ENCODE peak calls at places on chromosomes 5 and 9, in ten cellular contexts. Y, T, N, V, X, O, G, H, E and I are unnamed samples.

GRCh38 chr9:136138566-136138965 is 19.9 kb upstream of the TMEM250 start:
- DNase-seq in E (no peak), H (no peak), X (no peak), N (no peak), O (peak), G (no peak), V (peak), Y (peak), T (no peak), I (peak)

GRCh38 chr9:33931326-33931725 is 114.4 kb downstream of the UBE2R2 start:
- DNase-seq in G (no peak), O (no peak), H (no peak), Y (no peak), N (no peak), X (no peak), E (no peak), T (no peak), V (no peak), I (no peak)

GRCh38 chr9:128124873-128125574 is 2.5 kb downstream of the PTGES2 start:
- DNase-seq in T (peak), Y (peak), H (peak), G (peak), X (peak), N (peak), V (peak), E (peak), O (peak), I (peak)

GRCh38 chr9:76162751-76163500 is 231.3 kb downstream of the RFK start:
- DNase-seq in T (peak), Y (no peak), E (peak), O (no peak), X (no peak), N (no peak), V (no peak), H (peak), G (peak), I (no peak)

GRCh38 chr9:96621619-96622018 is 2.0 kb upstream of the CDC14B start:
- DNase-seq in E (no peak), O (no peak), G (no peak), Y (no peak), T (no peak), X (no peak), H (no peak), V (no peak), N (no peak), I (no peak)

GRCh38 chr5:92969781-92970237 is 611.2 kb downstream of the NR2F1-AS1 start:
- DNase-seq in N (no peak), Y (no peak), E (no peak), O (no peak), V (peak), T (no peak), G (no peak), X (no peak), H (no peak), I (no peak)

GRCh38 chr5:52997424-52997823 is 8.3 kb downstream of the ITGA2 start:
- DNase-seq in X (no peak), Y (peak), T (no peak), N (no peak), E (no peak), G (no peak), H (no peak), O (no peak), V (peak), I (no peak)

GRCh38 chr9:92608221-92609141 is 61.5 kb downstream of the IPPK start:
- DNase-seq in E (no peak), X (no peak), G (peak), Y (no peak), N (no peak), V (no peak), H (no peak), O (no peak), T (peak), I (no peak)

GRCh38 chr9:20552874-20553624 is 69.2 kb downstream of the MLLT3 start:
- DNase-seq in H (no peak), V (peak), O (no peak), E (no peak), T (no peak), N (no peak), X (no peak), Y (no peak), G (no peak), I (no peak)

GRCh38 chr9:22813520-22813919 is 366.9 kb downstream of the DMRTA1 start:
- DNase-seq in E (no peak), Y (peak), V (peak), T (no peak), G (no peak), N (no peak), X (no peak), O (no peak), H (no peak), I (no peak)

GRCh38 chr9:98708103-98708932 is 417 bp downstream of the GABBR2 start:
- DNase-seq in N (no peak), O (no peak), G (no peak), H (no peak), X (no peak), Y (no peak), E (no peak), V (peak), T (peak), I (no peak)

GRCh38 chr9:69121155-69122085 is 52.7 kb upstream of the TJP2 start:
- DNase-seq in H (peak), N (peak), O (no peak), Y (peak), V (peak), X (no peak), G (peak), T (peak), E (no peak), I (peak)

GRCh38 chr5:2352101-2352861 is 399.2 kb downstream of the IRX2 start:
- DNase-seq in G (no peak), H (no peak), O (no peak), V (no peak), Y (no peak), N (no peak), T (no peak), E (no peak), X (no peak), I (no peak)

GRCh38 chr9:122860319-122861142 is 32.1 kb upstream of the PDCL start:
- DNase-seq in G (no peak), H (no peak), V (peak), X (no peak), Y (no peak), O (no peak), N (no peak), E (no peak), T (no peak), I (no peak)

GRCh38 chr9:127467621-127468020 is 16.3 kb downstream of the LRSAM1 start:
- DNase-seq in T (peak), H (no peak), E (no peak), V (no peak), Y (no peak), G (no peak), N (peak), X (no peak), O (no peak), I (no peak)

GRCh38 chr5:106587-106986 is 14.6 kb downstream of the PLEKHG4B start:
- DNase-seq in G (no peak), O (no peak), H (no peak), X (no peak), T (peak), N (no peak), Y (no peak), V (no peak), E (no peak), I (no peak)

GRCh38 chr5:110738503-110738811 is 350 bp upstream of the SLC25A46 start:
- DNase-seq in X (no peak), T (no peak), E (no peak), Y (no peak), O (no peak), N (no peak), H (no peak), V (no peak), G (no peak), I (no peak)

GRCh38 chr9:117718085-117718484 is 13.9 kb downstream of the TLR4 start:
- DNase-seq in Y (no peak), N (no peak), H (no peak), O (no peak), T (no peak), G (no peak), X (no peak), E (no peak), V (no peak), I (no peak)

GRCh38 chr5:107542831-107543231 is 127.9 kb downstream of the EFNA5 start:
- DNase-seq in Y (no peak), O (no peak), H (peak), V (peak), T (no peak), X (peak), G (peak), E (peak), N (peak), I (no peak)

GRCh38 chr5:107542428-107542827 is 128.3 kb downstream of the EFNA5 start:
- DNase-seq in X (peak), V (peak), O (no peak), T (no peak), N (peak), G (peak), E (no peak), Y (no peak), H (peak), I (no peak)

GRCh38 chr5:107539163-107539445 is 131.6 kb downstream of the EFNA5 start:
- DNase-seq in X (no peak), T (no peak), N (no peak), V (no peak), Y (no peak), E (no peak), H (no peak), O (no peak), G (no peak), I (no peak)

GRCh38 chr5:107539726-107540330 is 130.9 kb downstream of the EFNA5 start:
- DNase-seq in E (no peak), V (peak), H (no peak), T (no peak), Y (no peak), N (no peak), X (no peak), G (no peak), O (no peak), I (no peak)

DNA sequence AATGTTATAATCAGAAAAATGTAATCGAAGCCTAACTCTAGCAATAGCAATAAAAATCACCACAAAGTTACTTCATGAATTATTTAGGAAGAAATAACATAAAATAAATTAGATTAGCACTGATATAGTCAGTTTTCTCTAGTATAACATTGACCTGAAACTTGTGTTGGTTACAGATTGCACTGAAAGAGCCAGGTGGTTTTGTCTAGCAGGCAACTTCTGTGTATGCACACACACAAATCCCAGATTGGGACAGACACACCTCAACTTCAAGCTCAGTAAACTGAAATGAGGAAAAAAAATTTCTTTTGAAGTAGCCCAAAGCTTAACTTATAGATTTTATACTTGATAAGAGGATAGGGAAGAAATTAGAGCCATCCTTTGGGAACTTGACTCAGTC is 129.3 kb downstream of the EFNA5 start:
- DNase-seq in O (no peak), T (no peak), G (no peak), V (peak), X (no peak), H (no peak), E (no peak), Y (no peak), N (no peak), I (no peak)
- H3K27ac ChIP-seq in O (no peak), T (no peak), G (no peak), V (peak), X (no peak), H (no peak), E (no peak), Y (no peak), N (no peak), I (no peak)

DNA sequence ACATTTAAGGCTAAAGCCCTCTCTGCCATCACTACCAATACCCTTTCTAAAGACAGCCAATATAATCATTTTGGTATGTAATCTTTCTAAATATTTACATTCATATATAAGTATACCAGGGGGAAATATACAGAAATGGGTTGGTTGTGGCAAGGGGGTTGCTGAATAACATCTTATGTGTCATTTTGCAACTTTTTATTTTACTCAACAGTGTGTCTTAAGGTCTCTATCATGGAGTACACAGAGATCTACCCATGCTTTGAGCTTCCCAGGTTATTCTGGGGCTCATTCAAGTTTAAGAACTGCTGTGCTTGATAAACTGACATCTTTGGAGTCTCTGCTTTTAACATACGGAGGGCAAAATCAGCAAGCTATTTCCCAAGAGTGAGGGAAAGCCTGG is 7.4 kb upstream of the FAT2 start:
- DNase-seq in N (no peak), E (no peak), V (no peak), Y (no peak), G (no peak), H (no peak), X (no peak), T (no peak), O (no peak), I (no peak)
- H3K27ac ChIP-seq in N (no peak), E (no peak), V (no peak), Y (no peak), G (no peak), H (no peak), X (no peak), T (no peak), O (no peak), I (no peak)

DNA sequence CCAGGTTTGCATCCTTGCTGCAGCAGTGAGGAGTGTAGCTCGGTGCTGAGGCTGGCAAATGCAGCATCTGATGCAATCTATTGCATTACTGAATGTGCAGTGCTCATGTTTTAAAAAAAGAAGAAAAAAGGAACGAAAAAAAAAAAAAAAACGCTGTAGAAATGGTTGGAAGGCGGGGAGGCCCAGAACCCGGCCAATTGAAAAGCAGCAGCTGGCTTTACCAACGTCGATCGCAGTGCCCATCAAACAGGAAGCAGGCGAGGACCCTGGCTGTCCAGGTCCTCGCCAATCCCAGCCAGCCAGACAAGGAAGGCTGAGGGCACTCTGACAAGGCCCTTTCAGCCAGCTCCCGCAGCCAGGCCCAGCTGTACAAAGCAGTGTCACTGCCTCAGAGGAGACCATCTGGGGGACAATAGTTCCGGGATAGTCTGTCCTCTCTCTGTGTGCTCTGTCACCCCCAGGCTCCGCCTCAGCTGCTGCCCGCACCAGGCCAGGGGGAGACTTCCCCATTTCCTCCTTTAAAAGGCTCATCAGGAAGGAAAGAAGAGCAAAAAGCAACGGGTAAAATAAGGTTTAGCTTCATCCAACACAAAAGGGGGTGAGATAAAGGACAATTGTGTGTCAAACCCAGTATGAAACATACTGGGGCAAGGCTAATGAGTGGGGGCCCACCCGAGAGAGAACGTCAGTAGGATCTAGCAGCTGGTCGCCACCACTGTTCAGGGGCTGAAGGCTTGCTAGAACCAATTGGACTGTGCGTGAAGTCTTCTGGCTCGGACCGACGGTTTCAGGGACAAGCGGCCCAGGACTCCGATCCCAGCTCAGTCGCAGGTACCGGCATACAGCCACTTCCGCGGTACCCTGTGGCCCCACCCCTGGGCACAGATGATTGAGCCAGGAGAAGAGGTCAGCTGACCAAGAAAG is 21.6 kb upstream of the CPEB4 start:
- DNase-seq in V (no peak), X (peak), Y (peak), T (peak), N (peak), H (no peak), G (peak), E (no peak), O (no peak), I (no peak)
- H3K27ac ChIP-seq in V (peak), X (peak), Y (no peak), T (peak), N (no peak), H (no peak), G (peak), E (no peak), O (no peak), I (no peak)

GRCh38 chr5:35461530-35461929 is 156.1 kb upstream of the SPEF2 start:
- DNase-seq in Y (no peak), E (no peak), X (no peak), H (no peak), V (no peak), T (no peak), G (no peak), O (no peak), N (no peak), I (no peak)
- H3K27ac ChIP-seq in Y (no peak), E (no peak), X (no peak), H (no peak), V (no peak), T (no peak), G (no peak), O (no peak), N (no peak), I (no peak)

DNA sequence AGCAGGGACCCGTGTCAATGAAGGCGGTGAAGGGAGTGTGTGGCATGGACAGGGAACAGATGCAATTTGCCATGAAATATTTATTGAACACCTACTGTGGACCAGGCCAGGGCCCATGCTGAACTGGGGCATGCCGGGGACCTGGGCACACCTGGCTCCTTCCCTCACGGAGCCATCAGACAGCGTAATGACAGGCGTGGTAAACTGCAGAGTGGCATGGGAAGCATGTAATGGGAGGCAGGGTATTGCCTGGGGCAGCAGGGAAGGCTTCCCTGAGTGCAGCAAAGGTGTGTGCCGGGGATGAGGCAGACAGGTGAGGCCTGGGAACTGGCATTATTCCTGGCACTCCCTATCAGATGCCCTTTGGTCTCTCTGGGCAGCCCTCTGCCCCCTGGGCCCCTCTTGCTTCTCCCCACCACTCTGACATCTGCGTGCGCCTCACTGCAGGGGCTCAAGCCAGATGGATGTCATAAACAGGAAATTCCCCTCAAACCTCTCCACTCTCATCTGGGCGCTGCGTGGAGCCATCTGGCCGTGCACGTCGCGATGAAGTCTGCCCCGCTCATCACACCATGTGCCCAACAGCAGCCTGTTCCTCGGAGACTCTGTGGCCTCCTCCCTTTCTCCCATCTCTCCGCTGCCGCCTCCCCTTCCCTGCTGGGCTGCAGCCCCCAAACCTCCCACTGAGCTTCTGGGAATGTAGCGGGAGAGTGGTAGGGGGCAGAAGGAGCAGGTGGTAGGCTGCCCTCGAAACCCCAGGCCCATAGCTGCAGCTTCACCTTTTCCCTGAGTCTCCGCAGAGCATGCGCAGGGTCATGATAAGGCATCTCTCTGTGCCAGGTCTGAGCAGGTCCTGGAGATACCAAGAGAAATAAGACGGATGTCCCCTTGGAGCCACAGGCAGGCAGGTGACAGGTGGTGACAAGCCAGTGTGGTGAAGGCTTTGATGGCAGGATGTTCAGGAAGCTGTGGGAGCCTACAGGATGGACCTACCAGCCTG is 67.8 kb downstream of the HMCN2 start:
- DNase-seq in N (peak), Y (no peak), E (peak), T (peak), O (no peak), G (peak), X (peak), V (no peak), H (no peak), I (no peak)
- H3K27ac ChIP-seq in N (no peak), Y (no peak), E (no peak), T (no peak), O (no peak), G (no peak), X (peak), V (no peak), H (no peak), I (no peak)